ENCODE peak calls at places on chromosomes 7 and 10, in ten cellular contexts. One of them, this sample, is unnamed.

GRCh38 chr7:75042299-75042698 is 31.3 kb downstream of the RCC1L start:
- DNase-seq in HEK293T: no peak
- DNase-seq in neural crest cell: no peak
- DNase-seq in activated CD8-positive, alpha-beta memory T cell treated with anti-CD3 and anti-CD28 coated beads, Interleukin-2, amount 10 ng/mL, durations not matched to agents 7 days and 5 days: no peak
- DNase-seq in CD4-positive, alpha-beta T cell: no peak
- DNase-seq in activated CD4-positive, CD25-positive, alpha-beta regulatory T cell: no peak
- DNase-seq in HCT116: no peak
- DNase-seq in HuH-7: no peak
- DNase-seq in GM13976: no peak
- DNase-seq in T-helper 2 cell: no peak
- DNase-seq in this sample: no peak

GRCh38 chr7:17965600-17965999 is 25.3 kb upstream of the SNX13 start:
- DNase-seq in HCT116: no peak
- DNase-seq in activated CD8-positive, alpha-beta memory T cell treated with anti-CD3 and anti-CD28 coated beads, Interleukin-2, amount 10 ng/mL, durations not matched to agents 7 days and 5 days: no peak
- DNase-seq in T-helper 2 cell: no peak
- DNase-seq in CD4-positive, alpha-beta T cell: no peak
- DNase-seq in HuH-7: no peak
- DNase-seq in HEK293T: no peak
- DNase-seq in GM13976: no peak
- DNase-seq in activated CD4-positive, CD25-positive, alpha-beta regulatory T cell: no peak
- DNase-seq in neural crest cell: no peak
- DNase-seq in this sample: no peak

GRCh38 chr7:73699370-73700069 is 16.1 kb downstream of the BUD23 start:
- DNase-seq in activated CD4-positive, CD25-positive, alpha-beta regulatory T cell: no peak
- DNase-seq in neural crest cell: no peak
- DNase-seq in CD4-positive, alpha-beta T cell: no peak
- DNase-seq in T-helper 2 cell: no peak
- DNase-seq in GM13976: no peak
- DNase-seq in activated CD8-positive, alpha-beta memory T cell treated with anti-CD3 and anti-CD28 coated beads, Interleukin-2, amount 10 ng/mL, durations not matched to agents 7 days and 5 days: no peak
- DNase-seq in HuH-7: no peak
- DNase-seq in HEK293T: no peak
- DNase-seq in HCT116: no peak
- DNase-seq in this sample: no peak

GRCh38 chr7:150398108-150398964 is 19.2 kb downstream of the ZNF775 start:
- DNase-seq in HuH-7: no peak
- DNase-seq in HEK293T: no peak
- DNase-seq in HCT116: no peak
- DNase-seq in CD4-positive, alpha-beta T cell: no peak
- DNase-seq in neural crest cell: no peak
- DNase-seq in T-helper 2 cell: no peak
- DNase-seq in GM13976: no peak
- DNase-seq in activated CD4-positive, CD25-positive, alpha-beta regulatory T cell: no peak
- DNase-seq in activated CD8-positive, alpha-beta memory T cell treated with anti-CD3 and anti-CD28 coated beads, Interleukin-2, amount 10 ng/mL, durations not matched to agents 7 days and 5 days: no peak
- DNase-seq in this sample: no peak

GRCh38 chr10:88833722-88834121 is 17.9 kb downstream of the ANKRD22 start:
- DNase-seq in GM13976: no peak
- DNase-seq in HCT116: no peak
- DNase-seq in activated CD8-positive, alpha-beta memory T cell treated with anti-CD3 and anti-CD28 coated beads, Interleukin-2, amount 10 ng/mL, durations not matched to agents 7 days and 5 days: peak
- DNase-seq in CD4-positive, alpha-beta T cell: no peak
- DNase-seq in neural crest cell: no peak
- DNase-seq in T-helper 2 cell: peak
- DNase-seq in HuH-7: no peak
- DNase-seq in activated CD4-positive, CD25-positive, alpha-beta regulatory T cell: no peak
- DNase-seq in HEK293T: no peak
- DNase-seq in this sample: no peak

GRCh38 chr7:95509199-95509598 is 23.5 kb downstream of the ASB4 start:
- DNase-seq in HuH-7: no peak
- DNase-seq in GM13976: no peak
- DNase-seq in T-helper 2 cell: peak
- DNase-seq in HCT116: no peak
- DNase-seq in neural crest cell: peak
- DNase-seq in activated CD8-positive, alpha-beta memory T cell treated with anti-CD3 and anti-CD28 coated beads, Interleukin-2, amount 10 ng/mL, durations not matched to agents 7 days and 5 days: peak
- DNase-seq in HEK293T: no peak
- DNase-seq in CD4-positive, alpha-beta T cell: no peak
- DNase-seq in activated CD4-positive, CD25-positive, alpha-beta regulatory T cell: no peak
- DNase-seq in this sample: no peak

GRCh38 chr10:101301111-101301731 is 52.7 kb upstream of the BTRC start:
- DNase-seq in HCT116: peak
- DNase-seq in activated CD8-positive, alpha-beta memory T cell treated with anti-CD3 and anti-CD28 coated beads, Interleukin-2, amount 10 ng/mL, durations not matched to agents 7 days and 5 days: peak
- DNase-seq in HEK293T: peak
- DNase-seq in GM13976: peak
- DNase-seq in HuH-7: peak
- DNase-seq in CD4-positive, alpha-beta T cell: no peak
- DNase-seq in T-helper 2 cell: peak
- DNase-seq in neural crest cell: no peak
- DNase-seq in activated CD4-positive, CD25-positive, alpha-beta regulatory T cell: no peak
- DNase-seq in this sample: no peak

GRCh38 chr7:90816511-90817142 is 220.5 kb downstream of the CDK14 start:
- DNase-seq in HCT116: peak
- DNase-seq in T-helper 2 cell: peak
- DNase-seq in neural crest cell: no peak
- DNase-seq in GM13976: peak
- DNase-seq in HEK293T: peak
- DNase-seq in activated CD8-positive, alpha-beta memory T cell treated with anti-CD3 and anti-CD28 coated beads, Interleukin-2, amount 10 ng/mL, durations not matched to agents 7 days and 5 days: no peak
- DNase-seq in HuH-7: no peak
- DNase-seq in activated CD4-positive, CD25-positive, alpha-beta regulatory T cell: no peak
- DNase-seq in CD4-positive, alpha-beta T cell: no peak
- DNase-seq in this sample: no peak

GRCh38 chr10:3750884-3751283 is 34.1 kb downstream of the KLF6 start:
- DNase-seq in HCT116: no peak
- DNase-seq in T-helper 2 cell: no peak
- DNase-seq in GM13976: no peak
- DNase-seq in activated CD8-positive, alpha-beta memory T cell treated with anti-CD3 and anti-CD28 coated beads, Interleukin-2, amount 10 ng/mL, durations not matched to agents 7 days and 5 days: peak
- DNase-seq in activated CD4-positive, CD25-positive, alpha-beta regulatory T cell: no peak
- DNase-seq in HEK293T: no peak
- DNase-seq in CD4-positive, alpha-beta T cell: no peak
- DNase-seq in HuH-7: no peak
- DNase-seq in neural crest cell: no peak
- DNase-seq in this sample: no peak

GRCh38 chr7:46710927-46711326 is 789.9 kb upstream of the IGFBP3 start:
- DNase-seq in HEK293T: no peak
- DNase-seq in activated CD4-positive, CD25-positive, alpha-beta regulatory T cell: no peak
- DNase-seq in neural crest cell: no peak
- DNase-seq in activated CD8-positive, alpha-beta memory T cell treated with anti-CD3 and anti-CD28 coated beads, Interleukin-2, amount 10 ng/mL, durations not matched to agents 7 days and 5 days: no peak
- DNase-seq in T-helper 2 cell: no peak
- DNase-seq in HuH-7: no peak
- DNase-seq in GM13976: no peak
- DNase-seq in CD4-positive, alpha-beta T cell: no peak
- DNase-seq in HCT116: no peak
- DNase-seq in this sample: no peak

GRCh38 chr10:69449841-69450240 is 1.4 kb upstream of the TSPAN15 start:
- DNase-seq in activated CD8-positive, alpha-beta memory T cell treated with anti-CD3 and anti-CD28 coated beads, Interleukin-2, amount 10 ng/mL, durations not matched to agents 7 days and 5 days: peak
- DNase-seq in HEK293T: peak
- DNase-seq in HCT116: peak
- DNase-seq in GM13976: peak
- DNase-seq in activated CD4-positive, CD25-positive, alpha-beta regulatory T cell: no peak
- DNase-seq in CD4-positive, alpha-beta T cell: peak
- DNase-seq in HuH-7: peak
- DNase-seq in T-helper 2 cell: peak
- DNase-seq in neural crest cell: peak
- DNase-seq in this sample: no peak

GRCh38 chr10:117007080-117007479 is 2.1 kb upstream of the SHTN1 start:
- DNase-seq in CD4-positive, alpha-beta T cell: no peak
- DNase-seq in activated CD4-positive, CD25-positive, alpha-beta regulatory T cell: no peak
- DNase-seq in HCT116: peak
- DNase-seq in GM13976: no peak
- DNase-seq in neural crest cell: no peak
- DNase-seq in HuH-7: peak
- DNase-seq in HEK293T: no peak
- DNase-seq in T-helper 2 cell: no peak
- DNase-seq in activated CD8-positive, alpha-beta memory T cell treated with anti-CD3 and anti-CD28 coated beads, Interleukin-2, amount 10 ng/mL, durations not matched to agents 7 days and 5 days: no peak
- DNase-seq in this sample: no peak

GRCh38 chr10:120085386-120085785 is 192.9 kb downstream of the SEC23IP start:
- DNase-seq in neural crest cell: no peak
- DNase-seq in HCT116: no peak
- DNase-seq in activated CD8-positive, alpha-beta memory T cell treated with anti-CD3 and anti-CD28 coated beads, Interleukin-2, amount 10 ng/mL, durations not matched to agents 7 days and 5 days: no peak
- DNase-seq in HEK293T: no peak
- DNase-seq in activated CD4-positive, CD25-positive, alpha-beta regulatory T cell: no peak
- DNase-seq in CD4-positive, alpha-beta T cell: no peak
- DNase-seq in T-helper 2 cell: no peak
- DNase-seq in HuH-7: no peak
- DNase-seq in GM13976: no peak
- DNase-seq in this sample: no peak

GRCh38 chr10:59433720-59434428 is 71.5 kb upstream of the FAM13C start:
- DNase-seq in GM13976: no peak
- DNase-seq in HuH-7: no peak
- DNase-seq in HEK293T: no peak
- DNase-seq in neural crest cell: no peak
- DNase-seq in CD4-positive, alpha-beta T cell: no peak
- DNase-seq in activated CD8-positive, alpha-beta memory T cell treated with anti-CD3 and anti-CD28 coated beads, Interleukin-2, amount 10 ng/mL, durations not matched to agents 7 days and 5 days: no peak
- DNase-seq in activated CD4-positive, CD25-positive, alpha-beta regulatory T cell: no peak
- DNase-seq in T-helper 2 cell: no peak
- DNase-seq in HCT116: no peak
- DNase-seq in this sample: no peak

GRCh38 chr10:83862723-83863122 is 276.6 kb upstream of the GHITM start:
- DNase-seq in activated CD8-positive, alpha-beta memory T cell treated with anti-CD3 and anti-CD28 coated beads, Interleukin-2, amount 10 ng/mL, durations not matched to agents 7 days and 5 days: no peak
- DNase-seq in GM13976: no peak
- DNase-seq in HEK293T: no peak
- DNase-seq in HuH-7: no peak
- DNase-seq in activated CD4-positive, CD25-positive, alpha-beta regulatory T cell: no peak
- DNase-seq in HCT116: no peak
- DNase-seq in CD4-positive, alpha-beta T cell: no peak
- DNase-seq in neural crest cell: no peak
- DNase-seq in T-helper 2 cell: no peak
- DNase-seq in this sample: no peak

GRCh38 chr10:6164271-6165095 is 38.2 kb upstream of the PFKFB3 start:
- DNase-seq in HCT116: no peak
- DNase-seq in HuH-7: no peak
- DNase-seq in HEK293T: no peak
- DNase-seq in neural crest cell: no peak
- DNase-seq in activated CD4-positive, CD25-positive, alpha-beta regulatory T cell: no peak
- DNase-seq in activated CD8-positive, alpha-beta memory T cell treated with anti-CD3 and anti-CD28 coated beads, Interleukin-2, amount 10 ng/mL, durations not matched to agents 7 days and 5 days: no peak
- DNase-seq in CD4-positive, alpha-beta T cell: no peak
- DNase-seq in T-helper 2 cell: no peak
- DNase-seq in GM13976: no peak
- DNase-seq in this sample: peak

GRCh38 chr7:22052221-22052639 is 106.5 kb upstream of the CDCA7L start:
- DNase-seq in HCT116: no peak
- DNase-seq in activated CD8-positive, alpha-beta memory T cell treated with anti-CD3 and anti-CD28 coated beads, Interleukin-2, amount 10 ng/mL, durations not matched to agents 7 days and 5 days: no peak
- DNase-seq in neural crest cell: no peak
- DNase-seq in HEK293T: peak
- DNase-seq in activated CD4-positive, CD25-positive, alpha-beta regulatory T cell: no peak
- DNase-seq in HuH-7: no peak
- DNase-seq in CD4-positive, alpha-beta T cell: no peak
- DNase-seq in GM13976: no peak
- DNase-seq in T-helper 2 cell: no peak
- DNase-seq in this sample: no peak

GRCh38 chr10:131819241-131820072 is 81.4 kb upstream of the PPP2R2D start:
- DNase-seq in GM13976: no peak
- DNase-seq in activated CD4-positive, CD25-positive, alpha-beta regulatory T cell: no peak
- DNase-seq in HuH-7: no peak
- DNase-seq in activated CD8-positive, alpha-beta memory T cell treated with anti-CD3 and anti-CD28 coated beads, Interleukin-2, amount 10 ng/mL, durations not matched to agents 7 days and 5 days: peak
- DNase-seq in HEK293T: no peak
- DNase-seq in CD4-positive, alpha-beta T cell: no peak
- DNase-seq in HCT116: no peak
- DNase-seq in T-helper 2 cell: no peak
- DNase-seq in neural crest cell: no peak
- DNase-seq in this sample: peak

GRCh38 chr7:75966209-75966961 is 28.0 kb downstream of the TMEM120A start:
- DNase-seq in GM13976: peak
- DNase-seq in neural crest cell: no peak
- DNase-seq in activated CD8-positive, alpha-beta memory T cell treated with anti-CD3 and anti-CD28 coated beads, Interleukin-2, amount 10 ng/mL, durations not matched to agents 7 days and 5 days: no peak
- DNase-seq in HEK293T: no peak
- DNase-seq in T-helper 2 cell: no peak
- DNase-seq in activated CD4-positive, CD25-positive, alpha-beta regulatory T cell: no peak
- DNase-seq in HuH-7: no peak
- DNase-seq in CD4-positive, alpha-beta T cell: no peak
- DNase-seq in HCT116: no peak
- DNase-seq in this sample: no peak

GRCh38 chr7:148436135-148436534 is 154.4 kb upstream of the C7orf33 start:
- DNase-seq in neural crest cell: no peak
- DNase-seq in CD4-positive, alpha-beta T cell: no peak
- DNase-seq in activated CD8-positive, alpha-beta memory T cell treated with anti-CD3 and anti-CD28 coated beads, Interleukin-2, amount 10 ng/mL, durations not matched to agents 7 days and 5 days: no peak
- DNase-seq in HuH-7: no peak
- DNase-seq in GM13976: no peak
- DNase-seq in T-helper 2 cell: no peak
- DNase-seq in activated CD4-positive, CD25-positive, alpha-beta regulatory T cell: no peak
- DNase-seq in HCT116: no peak
- DNase-seq in HEK293T: no peak
- DNase-seq in this sample: no peak

GRCh38 chr7:123637203-123637602 is 18.5 kb upstream of the LMOD2 start:
- DNase-seq in activated CD4-positive, CD25-positive, alpha-beta regulatory T cell: no peak
- DNase-seq in CD4-positive, alpha-beta T cell: no peak
- DNase-seq in HCT116: no peak
- DNase-seq in GM13976: no peak
- DNase-seq in HuH-7: no peak
- DNase-seq in neural crest cell: no peak
- DNase-seq in HEK293T: no peak
- DNase-seq in activated CD8-positive, alpha-beta memory T cell treated with anti-CD3 and anti-CD28 coated beads, Interleukin-2, amount 10 ng/mL, durations not matched to agents 7 days and 5 days: no peak
- DNase-seq in T-helper 2 cell: no peak
- DNase-seq in this sample: no peak